ENCODE peak calls at places on chromosome 13, in seven cellular contexts. M is GM04504, R is right lobe of liver, D is Calu3, X is A172, J is GM13977, Q is mucosa of gallbladder. U is an unnamed sample.

GRCh38 chr13:99124695-99125334 is 75.8 kb upstream of the UBAC2 start:
- DNase-seq in X (peak), Q (no peak), M (peak), D (no peak), R (no peak), J (peak), U (peak)

GRCh38 chr13:105232403-105232802 is 1303.1 kb downstream of the EFNB2 start:
- DNase-seq in M (no peak), R (no peak), D (no peak), Q (no peak), J (no peak), X (no peak), U (no peak)

GRCh38 chr13:99991806-99992242 is 10.2 kb downstream of the ZIC2 start:
- DNase-seq in R (no peak), Q (no peak), X (no peak), D (no peak), J (no peak), M (no peak), U (no peak)

GRCh38 chr13:41459754-41460111 is 2.4 kb downstream of the RGCC start:
- DNase-seq in M (no peak), Q (no peak), X (no peak), J (no peak), D (no peak), R (no peak), U (no peak)

GRCh38 chr13:114283581-114283980 is 2.2 kb downstream of the UPF3A start:
- DNase-seq in M (no peak), J (no peak), X (no peak), R (no peak), Q (no peak), D (no peak), U (no peak)

GRCh38 chr13:34419025-34419424 is 523.0 kb upstream of the NBEA start:
- DNase-seq in Q (no peak), M (no peak), D (no peak), R (no peak), J (no peak), X (no peak), U (no peak)

GRCh38 chr13:111323950-111324651 is 3.7 kb downstream of the TEX29 start:
- DNase-seq in M (no peak), Q (no peak), D (no peak), R (no peak), X (no peak), J (no peak), U (no peak)

GRCh38 chr13:44842158-44842557 is 147.1 kb downstream of the NUFIP1 start:
- DNase-seq in J (no peak), X (peak), M (no peak), D (no peak), Q (no peak), R (no peak), U (peak)

GRCh38 chr13:70732611-70733010 is 624.4 kb upstream of the KLHL1 start:
- DNase-seq in R (no peak), D (no peak), Q (no peak), X (no peak), J (no peak), M (no peak), U (no peak)

GRCh38 chr13:102903659-102904407 is 58.0 kb downstream of the ERCC5 start:
- DNase-seq in R (no peak), M (no peak), D (no peak), X (peak), J (no peak), Q (no peak), U (no peak)

GRCh38 chr13:44848956-44849748 is 140.1 kb downstream of the NUFIP1 start:
- DNase-seq in R (no peak), Q (no peak), J (no peak), X (no peak), M (no peak), D (no peak), U (no peak)